ENCODE peak calls at places on chromosomes 5 and 9, in five cellular contexts. Q is ELF-1, I is C1 segment of cervical spinal cord, Y is progenitor cell of endocrine pancreas, R is NCI-H748 treated with DMSO at 0.1 percent for 48 hours. W is an unnamed sample.
A peak's percentile ranks its signal among the peaks of the same experiment; 100 is the strongest.

GRCh38 chr5:179294891-179295777 is 50.1 kb downstream of the ADAMTS2 start:
- DNase-seq in Q (peak; percentile 45), I (no peak), Y (no peak), R (no peak), W (no peak)

GRCh38 chr5:448061-448765 is 5.2 kb downstream of the EXOC3 start:
- DNase-seq in Q (no peak), I (peak; percentile 70), Y (no peak), R (no peak), W (peak; percentile 68)

GRCh38 chr5:122756263-122756911 is 18.5 kb upstream of the SNX2 start:
- DNase-seq in Q (no peak), I (no peak), Y (no peak), R (no peak), W (no peak)

GRCh38 chr5:57383093-57383861 is 99.3 kb downstream of the ACTBL2 start:
- DNase-seq in Q (peak; percentile 62), I (no peak), Y (no peak), R (no peak), W (no peak)

GRCh38 chr9:125140576-125140975 is 2.8 kb downstream of the SCAI start:
- DNase-seq in Q (no peak), I (no peak), Y (no peak), R (no peak), W (no peak)

GRCh38 chr5:109167586-109167985 is 242.2 kb downstream of the PJA2 start:
- DNase-seq in Q (no peak), I (no peak), Y (no peak), R (no peak), W (no peak)

GRCh38 chr9:68750786-68751185 is 45.7 kb downstream of the PIP5K1B start:
- DNase-seq in Q (peak; percentile 11), I (no peak), Y (no peak), R (no peak), W (no peak)

GRCh38 chr5:181217111-181217804 is 5.8 kb upstream of the TRIM41 start:
- DNase-seq in Q (peak; percentile 79), I (no peak), Y (peak; percentile 21), R (no peak), W (no peak)

GRCh38 chr9:83432877-83433276 is 105.3 kb downstream of the FRMD3 start:
- DNase-seq in Q (no peak), I (no peak), Y (no peak), R (no peak), W (no peak)

GRCh38 chr5:134506054-134507039 is 19.1 kb upstream of the JADE2 start:
- DNase-seq in Q (peak; percentile 93), I (no peak), Y (peak; percentile 59), R (no peak), W (peak; percentile 19)

GRCh38 chr5:168851902-168852321 is 272.7 kb upstream of the PANK3 start:
- DNase-seq in Q (no peak), I (no peak), Y (no peak), R (no peak), W (no peak)

GRCh38 chr5:15640116-15640515 is 140.1 kb downstream of the FBXL7 start:
- DNase-seq in Q (no peak), I (no peak), Y (no peak), R (no peak), W (no peak)

W was measured in substantia nigra.